ENCODE peak calls at places on chromosome 22, in seven cellular contexts. One of them, this sample, is unnamed.

GRCh38 chr22:48594016-48594756 is 1233.5 kb downstream of the BRD1 start:
- DNase-seq in GM13977: no peak
- DNase-seq in coronary artery: no peak
- DNase-seq in fibroblast of lung: no peak
- DNase-seq in astrocyte of the spinal cord: no peak
- DNase-seq in cardiac fibroblast: no peak
- DNase-seq in Calu3: no peak
- DNase-seq in this sample: no peak

GRCh38 chr22:24093855-24094254 is 82.8 kb downstream of the CABIN1 start:
- DNase-seq in GM13977: no peak
- DNase-seq in coronary artery: peak
- DNase-seq in fibroblast of lung: no peak
- DNase-seq in astrocyte of the spinal cord: no peak
- DNase-seq in cardiac fibroblast: no peak
- DNase-seq in Calu3: no peak
- DNase-seq in this sample: no peak

GRCh38 chr22:23675502-23676415 is 15.1 kb upstream of the RGL4 start:
- DNase-seq in GM13977: no peak
- DNase-seq in coronary artery: no peak
- DNase-seq in fibroblast of lung: no peak
- DNase-seq in astrocyte of the spinal cord: no peak
- DNase-seq in cardiac fibroblast: peak
- DNase-seq in Calu3: peak
- DNase-seq in this sample: no peak

GRCh38 chr22:46219650-46220049 is 30.4 kb downstream of the CDPF1 start:
- DNase-seq in GM13977: no peak
- DNase-seq in coronary artery: no peak
- DNase-seq in fibroblast of lung: no peak
- DNase-seq in astrocyte of the spinal cord: no peak
- DNase-seq in cardiac fibroblast: no peak
- DNase-seq in Calu3: no peak
- DNase-seq in this sample: no peak

GRCh38 chr22:31346733-31347250 is 646 bp upstream of the PATZ1 start:
- DNase-seq in GM13977: no peak
- DNase-seq in coronary artery: no peak
- DNase-seq in fibroblast of lung: peak
- DNase-seq in astrocyte of the spinal cord: peak
- DNase-seq in cardiac fibroblast: peak
- DNase-seq in Calu3: peak
- DNase-seq in this sample: peak

GRCh38 chr22:45216133-45217003 is 24.3 kb downstream of the KIAA0930 start:
- DNase-seq in GM13977: no peak
- DNase-seq in coronary artery: no peak
- DNase-seq in fibroblast of lung: peak
- DNase-seq in astrocyte of the spinal cord: peak
- DNase-seq in cardiac fibroblast: peak
- DNase-seq in Calu3: no peak
- DNase-seq in this sample: no peak

GRCh38 chr22:34344702-34345101 is 424.4 kb upstream of the LARGE1 start:
- DNase-seq in GM13977: no peak
- DNase-seq in coronary artery: no peak
- DNase-seq in fibroblast of lung: no peak
- DNase-seq in astrocyte of the spinal cord: no peak
- DNase-seq in cardiac fibroblast: no peak
- DNase-seq in Calu3: no peak
- DNase-seq in this sample: no peak

GRCh38 chr22:31652911-31653684 is 8.9 kb downstream of the PISD start:
- DNase-seq in GM13977: no peak
- DNase-seq in coronary artery: no peak
- DNase-seq in fibroblast of lung: no peak
- DNase-seq in astrocyte of the spinal cord: no peak
- DNase-seq in cardiac fibroblast: no peak
- DNase-seq in Calu3: no peak
- DNase-seq in this sample: no peak

GRCh38 chr22:46351131-46351735 is 15.7 kb downstream of the TRMU start:
- DNase-seq in GM13977: no peak
- DNase-seq in coronary artery: no peak
- DNase-seq in fibroblast of lung: no peak
- DNase-seq in astrocyte of the spinal cord: no peak
- DNase-seq in cardiac fibroblast: no peak
- DNase-seq in Calu3: no peak
- DNase-seq in this sample: no peak

GRCh38 chr22:43066844-43067385 is 22.3 kb downstream of the TTLL1 start:
- DNase-seq in GM13977: no peak
- DNase-seq in coronary artery: no peak
- DNase-seq in fibroblast of lung: peak
- DNase-seq in astrocyte of the spinal cord: peak
- DNase-seq in cardiac fibroblast: peak
- DNase-seq in Calu3: no peak
- DNase-seq in this sample: no peak

GRCh38 chr22:38080847-38081635 is 2.9 kb downstream of the SLC16A8 start:
- DNase-seq in GM13977: no peak
- DNase-seq in coronary artery: no peak
- DNase-seq in fibroblast of lung: peak
- DNase-seq in astrocyte of the spinal cord: peak
- DNase-seq in cardiac fibroblast: peak
- DNase-seq in Calu3: no peak
- DNase-seq in this sample: no peak

GRCh38 chr22:25023879-25024278 is 71.4 kb downstream of the KIAA1671 start:
- DNase-seq in GM13977: no peak
- DNase-seq in coronary artery: no peak
- DNase-seq in fibroblast of lung: peak
- DNase-seq in astrocyte of the spinal cord: no peak
- DNase-seq in cardiac fibroblast: no peak
- DNase-seq in Calu3: no peak
- DNase-seq in this sample: no peak

GRCh38 chr22:25582946-25583345 is 18.5 kb downstream of the GRK3 start:
- DNase-seq in GM13977: no peak
- DNase-seq in coronary artery: no peak
- DNase-seq in fibroblast of lung: peak
- DNase-seq in astrocyte of the spinal cord: no peak
- DNase-seq in cardiac fibroblast: peak
- DNase-seq in Calu3: no peak
- DNase-seq in this sample: no peak

GRCh38 chr22:48405741-48406140 is 1421.9 kb downstream of the BRD1 start:
- DNase-seq in GM13977: no peak
- DNase-seq in coronary artery: no peak
- DNase-seq in fibroblast of lung: no peak
- DNase-seq in astrocyte of the spinal cord: no peak
- DNase-seq in cardiac fibroblast: no peak
- DNase-seq in Calu3: no peak
- DNase-seq in this sample: no peak

GRCh38 chr22:39514373-39514973 is 5.9 kb upstream of the ATF4 start:
- DNase-seq in GM13977: no peak
- DNase-seq in coronary artery: peak
- DNase-seq in fibroblast of lung: no peak
- DNase-seq in astrocyte of the spinal cord: peak
- DNase-seq in cardiac fibroblast: peak
- DNase-seq in Calu3: peak
- DNase-seq in this sample: no peak

DNA sequence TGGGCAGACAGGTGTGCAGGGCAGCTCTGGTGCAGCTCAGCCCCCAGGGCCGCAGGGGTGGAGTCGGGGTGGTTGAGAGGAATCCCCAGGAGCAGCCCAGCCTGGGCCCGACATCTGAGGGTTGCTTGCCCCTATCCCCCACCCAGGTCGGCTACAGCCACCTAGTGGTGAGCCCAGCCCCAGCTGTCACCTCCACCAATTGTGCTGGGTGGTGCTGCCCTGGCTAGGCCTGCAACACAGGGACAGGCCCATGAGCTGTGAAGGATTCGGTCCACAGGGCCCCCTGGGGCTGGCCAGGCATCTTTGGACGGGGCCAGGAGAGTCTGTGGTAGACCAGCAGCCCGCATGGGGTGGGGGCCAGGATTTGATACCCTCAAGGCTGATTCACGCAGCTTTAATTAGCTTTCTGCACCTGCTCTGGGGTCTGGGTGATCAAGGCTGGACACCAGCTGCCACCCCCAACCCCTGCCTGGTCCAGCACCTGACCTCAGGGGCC is 29.5 kb downstream of the RTN4R start:
- DNase-seq in GM13977: peak
- DNase-seq in coronary artery: no peak
- DNase-seq in fibroblast of lung: no peak
- DNase-seq in astrocyte of the spinal cord: no peak
- DNase-seq in cardiac fibroblast: no peak
- DNase-seq in Calu3: peak
- DNase-seq in this sample: peak
- TF ChIP-seq CTCF in GM13977: peak
- TF ChIP-seq CTCF in coronary artery: peak
- TF ChIP-seq CTCF in fibroblast of lung: peak
- TF ChIP-seq CTCF in astrocyte of the spinal cord: peak
- TF ChIP-seq CTCF in cardiac fibroblast: peak
- TF ChIP-seq CTCF in Calu3: no peak
- TF ChIP-seq CTCF in this sample: peak

GRCh38 chr22:41286639-41287091 is 678 bp upstream of the RANGAP1 start:
- DNase-seq in GM13977: peak
- DNase-seq in coronary artery: no peak
- DNase-seq in fibroblast of lung: peak
- DNase-seq in astrocyte of the spinal cord: no peak
- DNase-seq in cardiac fibroblast: peak
- DNase-seq in Calu3: peak
- DNase-seq in this sample: no peak

GRCh38 chr22:41289681-41290080 is 3.7 kb upstream of the RANGAP1 start:
- DNase-seq in GM13977: no peak
- DNase-seq in coronary artery: no peak
- DNase-seq in fibroblast of lung: no peak
- DNase-seq in astrocyte of the spinal cord: no peak
- DNase-seq in cardiac fibroblast: peak
- DNase-seq in Calu3: no peak
- DNase-seq in this sample: no peak

GRCh38 chr22:41290262-41291221 is 4.6 kb upstream of the RANGAP1 start:
- DNase-seq in GM13977: no peak
- DNase-seq in coronary artery: no peak
- DNase-seq in fibroblast of lung: peak
- DNase-seq in astrocyte of the spinal cord: peak
- DNase-seq in cardiac fibroblast: peak
- DNase-seq in Calu3: peak
- DNase-seq in this sample: no peak

GRCh38 chr22:41285820-41286638 is at the start of gene RANGAP1:
- DNase-seq in GM13977: peak
- DNase-seq in coronary artery: peak
- DNase-seq in fibroblast of lung: peak
- DNase-seq in astrocyte of the spinal cord: peak
- DNase-seq in cardiac fibroblast: peak
- DNase-seq in Calu3: peak
- DNase-seq in this sample: peak

DNA sequence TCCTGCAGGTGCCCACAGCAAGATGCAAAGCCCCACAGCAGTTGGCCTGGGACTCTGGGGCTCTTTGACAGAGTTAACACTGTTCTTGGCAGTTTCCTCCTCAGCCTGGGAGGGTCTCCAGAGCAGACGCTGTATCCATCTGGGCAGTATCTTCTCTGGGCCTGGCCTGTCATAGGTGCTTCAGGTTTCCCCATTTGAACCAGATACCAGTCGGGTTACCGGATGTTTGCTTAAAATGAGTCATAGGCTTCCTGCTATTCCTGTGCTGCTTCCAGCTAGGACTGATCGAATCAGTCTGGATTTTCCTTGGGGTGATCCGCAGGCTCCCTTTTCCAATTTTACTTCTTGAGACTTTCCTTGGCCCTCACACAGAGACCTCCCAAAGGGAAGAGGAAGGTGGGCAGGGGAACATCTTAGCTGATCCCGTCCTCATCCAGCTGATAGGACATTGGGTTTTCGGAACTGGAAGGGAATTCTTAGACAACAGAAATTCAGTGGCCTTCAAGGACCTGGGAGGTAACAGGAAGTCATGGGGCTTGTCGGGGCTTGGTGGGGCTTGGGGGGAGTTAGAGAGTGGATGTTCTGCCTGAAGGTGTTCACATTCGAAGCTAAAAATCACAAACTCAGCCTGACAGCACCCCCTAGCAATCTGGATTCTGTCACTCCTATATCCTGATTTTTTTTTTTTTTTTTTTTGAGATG is 2.4 kb upstream of the RANGAP1 start:
- DNase-seq in GM13977: no peak
- DNase-seq in coronary artery: no peak
- DNase-seq in fibroblast of lung: peak
- DNase-seq in astrocyte of the spinal cord: peak
- DNase-seq in cardiac fibroblast: peak
- DNase-seq in Calu3: peak
- DNase-seq in this sample: no peak
- TF ChIP-seq CTCF in GM13977: no peak
- TF ChIP-seq CTCF in coronary artery: no peak
- TF ChIP-seq CTCF in fibroblast of lung: no peak
- TF ChIP-seq CTCF in astrocyte of the spinal cord: no peak
- TF ChIP-seq CTCF in cardiac fibroblast: no peak
- TF ChIP-seq CTCF in Calu3: no peak
- TF ChIP-seq CTCF in this sample: no peak

DNA sequence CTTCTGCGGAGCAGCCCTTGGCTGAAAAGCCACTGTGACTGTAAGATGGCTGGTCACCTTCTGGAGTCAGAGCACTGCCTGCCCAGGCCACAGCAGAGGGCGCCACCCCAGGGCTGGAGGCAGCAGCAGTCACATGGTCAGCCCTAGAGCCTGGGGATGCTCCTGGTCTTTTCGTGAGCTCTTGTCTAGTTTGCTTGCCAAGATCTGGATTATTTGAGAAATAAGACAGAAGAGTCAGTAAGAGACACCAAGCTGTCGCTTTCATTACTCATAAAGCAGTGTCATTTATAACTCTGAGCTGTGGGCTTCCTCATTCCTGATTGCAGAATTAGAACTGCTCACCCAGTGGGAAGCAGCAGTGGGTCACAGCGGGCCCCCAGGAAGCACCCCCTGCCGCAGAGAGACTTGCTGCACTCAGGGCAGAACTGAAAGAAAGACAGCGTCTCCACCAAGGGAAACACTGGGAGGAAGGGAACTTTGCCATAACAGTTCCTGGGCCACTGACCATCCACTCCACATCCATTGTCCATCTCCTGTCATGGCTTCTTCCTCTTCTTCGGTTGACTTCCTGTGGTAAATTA is 56.7 kb downstream of the PPP6R2 start:
- DNase-seq in GM13977: peak
- DNase-seq in coronary artery: no peak
- DNase-seq in fibroblast of lung: no peak
- DNase-seq in astrocyte of the spinal cord: no peak
- DNase-seq in cardiac fibroblast: peak
- DNase-seq in Calu3: peak
- DNase-seq in this sample: peak
- TF ChIP-seq CTCF in GM13977: peak
- TF ChIP-seq CTCF in coronary artery: no peak
- TF ChIP-seq CTCF in fibroblast of lung: peak
- TF ChIP-seq CTCF in astrocyte of the spinal cord: peak
- TF ChIP-seq CTCF in cardiac fibroblast: peak
- TF ChIP-seq CTCF in Calu3: no peak
- TF ChIP-seq CTCF in this sample: peak

DNA sequence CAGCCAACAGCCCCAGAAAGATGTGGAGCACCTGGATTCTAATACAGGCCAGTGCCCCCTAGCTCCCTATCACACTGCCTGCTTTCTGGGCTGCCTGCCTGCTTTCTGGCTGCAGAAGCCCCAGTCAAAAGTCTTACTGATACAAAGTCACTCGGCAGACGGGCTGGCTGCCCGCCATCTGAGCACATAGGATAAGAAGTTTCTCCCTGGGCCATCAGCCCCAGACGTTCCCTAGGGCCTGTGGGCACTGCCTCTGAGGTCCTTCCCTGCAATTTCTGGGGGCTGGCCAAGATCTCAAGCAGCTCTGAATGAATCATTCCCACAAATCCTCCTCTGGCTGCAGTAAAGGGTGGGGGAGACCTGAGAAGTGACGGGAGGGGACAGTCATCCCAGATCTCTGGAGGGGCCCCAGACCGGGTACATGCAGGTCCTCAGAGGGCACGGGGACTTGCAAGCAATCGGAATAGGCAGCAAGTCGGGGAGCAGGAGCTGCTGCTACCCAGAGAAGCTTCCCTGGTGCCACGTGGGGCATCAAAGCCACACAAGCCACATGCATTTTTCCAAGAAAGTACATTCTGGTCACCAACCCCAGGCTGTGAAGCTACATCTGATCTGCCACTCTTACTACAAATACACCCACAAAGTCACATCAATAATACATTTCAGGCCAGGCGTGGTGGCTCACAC is 4.7 kb downstream of the TPST2 start:
- DNase-seq in GM13977: no peak
- DNase-seq in coronary artery: peak
- DNase-seq in fibroblast of lung: peak
- DNase-seq in astrocyte of the spinal cord: peak
- DNase-seq in cardiac fibroblast: peak
- DNase-seq in Calu3: no peak
- DNase-seq in this sample: no peak
- TF ChIP-seq CTCF in GM13977: no peak
- TF ChIP-seq CTCF in coronary artery: no peak
- TF ChIP-seq CTCF in fibroblast of lung: peak
- TF ChIP-seq CTCF in astrocyte of the spinal cord: peak
- TF ChIP-seq CTCF in cardiac fibroblast: peak
- TF ChIP-seq CTCF in Calu3: no peak
- TF ChIP-seq CTCF in this sample: no peak